ENCODE peak calls at places on chromosomes 11 and 22, in five cellular contexts. One of them, this sample, is unnamed.

GRCh38 chr22:31995807-31996206 is 47.3 kb upstream of the SLC5A1 start:
- DNase-seq in HL-60: no peak
- DNase-seq in tibial nerve: no peak
- DNase-seq in ovary: no peak
- DNase-seq in cardiac muscle cell: no peak
- DNase-seq in this sample: no peak

GRCh38 chr11:64769283-64769682 is 9.1 kb downstream of the SF1 start:
- DNase-seq in tibial nerve: no peak
- DNase-seq in cardiac muscle cell: no peak
- DNase-seq in HL-60: no peak
- DNase-seq in ovary: peak
- DNase-seq in this sample: no peak

GRCh38 chr11:14446701-14447169 is 52.9 kb downstream of the COPB1 start:
- DNase-seq in HL-60: no peak
- DNase-seq in tibial nerve: no peak
- DNase-seq in cardiac muscle cell: no peak
- DNase-seq in ovary: no peak
- DNase-seq in this sample: no peak

GRCh38 chr11:71373791-71374454 is 74.3 kb downstream of the DHCR7 start:
- DNase-seq in ovary: no peak
- DNase-seq in HL-60: peak
- DNase-seq in tibial nerve: no peak
- DNase-seq in cardiac muscle cell: no peak
- DNase-seq in this sample: no peak

GRCh38 chr22:27063381-27063780 is 406.0 kb downstream of the MIAT start:
- DNase-seq in ovary: no peak
- DNase-seq in HL-60: no peak
- DNase-seq in tibial nerve: no peak
- DNase-seq in cardiac muscle cell: no peak
- DNase-seq in this sample: no peak

GRCh38 chr11:76888989-76889388 is 28.3 kb downstream of the ACER3 start:
- DNase-seq in cardiac muscle cell: peak
- DNase-seq in HL-60: no peak
- DNase-seq in tibial nerve: no peak
- DNase-seq in ovary: no peak
- DNase-seq in this sample: no peak

GRCh38 chr11:122900803-122901202 is 18.2 kb downstream of the JHY start:
- DNase-seq in HL-60: no peak
- DNase-seq in cardiac muscle cell: no peak
- DNase-seq in tibial nerve: no peak
- DNase-seq in ovary: no peak
- DNase-seq in this sample: no peak

GRCh38 chr22:48476599-48476998 is 1351.1 kb downstream of the BRD1 start:
- DNase-seq in cardiac muscle cell: no peak
- DNase-seq in tibial nerve: no peak
- DNase-seq in ovary: no peak
- DNase-seq in HL-60: no peak
- DNase-seq in this sample: no peak

GRCh38 chr11:125407046-125407445 is 89.0 kb downstream of the FEZ1 start:
- DNase-seq in ovary: no peak
- DNase-seq in cardiac muscle cell: no peak
- DNase-seq in tibial nerve: no peak
- DNase-seq in HL-60: no peak
- DNase-seq in this sample: no peak

GRCh38 chr22:37169947-37170688 is 17.9 kb downstream of the C1QTNF6 start:
- DNase-seq in HL-60: no peak
- DNase-seq in ovary: no peak
- DNase-seq in tibial nerve: no peak
- DNase-seq in cardiac muscle cell: no peak
- DNase-seq in this sample: no peak

GRCh38 chr11:69294621-69295078 is 695 bp downstream of the MYEOV start:
- DNase-seq in tibial nerve: no peak
- DNase-seq in ovary: no peak
- DNase-seq in HL-60: no peak
- DNase-seq in cardiac muscle cell: no peak
- DNase-seq in this sample: no peak

GRCh38 chr11:121522043-121522941 is 69.5 kb upstream of the SORL1-AS1 start:
- DNase-seq in HL-60: no peak
- DNase-seq in ovary: no peak
- DNase-seq in tibial nerve: no peak
- DNase-seq in cardiac muscle cell: no peak
- DNase-seq in this sample: no peak

GRCh38 chr22:38435010-38435409 is 20.0 kb downstream of the KCNJ4 start:
- DNase-seq in ovary: no peak
- DNase-seq in tibial nerve: no peak
- DNase-seq in cardiac muscle cell: no peak
- DNase-seq in HL-60: no peak
- DNase-seq in this sample: no peak
- TF ChIP-seq CTCF in ovary: no peak
- TF ChIP-seq CTCF in tibial nerve: no peak
- TF ChIP-seq CTCF in cardiac muscle cell: no peak
- TF ChIP-seq CTCF in HL-60: no peak
- TF ChIP-seq CTCF in this sample: no peak

GRCh38 chr22:19496324-19496630 is 16.6 kb downstream of the CDC45 start:
- DNase-seq in HL-60: no peak
- DNase-seq in ovary: no peak
- DNase-seq in tibial nerve: no peak
- DNase-seq in cardiac muscle cell: no peak
- DNase-seq in this sample: no peak

GRCh38 chr22:19497245-19497644 is 17.5 kb downstream of the CDC45 start:
- DNase-seq in tibial nerve: no peak
- DNase-seq in ovary: no peak
- DNase-seq in HL-60: no peak
- DNase-seq in cardiac muscle cell: no peak
- DNase-seq in this sample: no peak

GRCh38 chr22:19494001-19494560 is 14.4 kb downstream of the CDC45 start:
- DNase-seq in HL-60: no peak
- DNase-seq in ovary: no peak
- DNase-seq in tibial nerve: no peak
- DNase-seq in cardiac muscle cell: no peak
- DNase-seq in this sample: no peak

GRCh38 chr22:19494676-19495173 is 15.0 kb downstream of the CDC45 start:
- DNase-seq in HL-60: no peak
- DNase-seq in ovary: no peak
- DNase-seq in tibial nerve: no peak
- DNase-seq in cardiac muscle cell: no peak
- DNase-seq in this sample: no peak

GRCh38 chr22:19495562-19496323 is 16.0 kb downstream of the CDC45 start:
- DNase-seq in cardiac muscle cell: no peak
- DNase-seq in ovary: no peak
- DNase-seq in HL-60: no peak
- DNase-seq in tibial nerve: no peak
- DNase-seq in this sample: peak
- TF ChIP-seq CTCF in cardiac muscle cell: peak
- TF ChIP-seq CTCF in ovary: no peak
- TF ChIP-seq CTCF in HL-60: no peak
- TF ChIP-seq CTCF in tibial nerve: no peak
- TF ChIP-seq CTCF in this sample: peak

GRCh38 chr11:32858731-32859130 is 29.0 kb downstream of the PRRG4 start:
- DNase-seq in tibial nerve: no peak
- DNase-seq in cardiac muscle cell: no peak
- DNase-seq in ovary: no peak
- DNase-seq in HL-60: no peak
- DNase-seq in this sample: no peak
- TF ChIP-seq CTCF in tibial nerve: no peak
- TF ChIP-seq CTCF in cardiac muscle cell: no peak
- TF ChIP-seq CTCF in ovary: no peak
- TF ChIP-seq CTCF in HL-60: no peak
- TF ChIP-seq CTCF in this sample: peak

GRCh38 chr11:61589961-61590360 is 9.1 kb upstream of the SYT7 start:
- DNase-seq in tibial nerve: no peak
- DNase-seq in ovary: no peak
- DNase-seq in cardiac muscle cell: no peak
- DNase-seq in HL-60: no peak
- DNase-seq in this sample: no peak

GRCh38 chr11:61585115-61585514 is 4.2 kb upstream of the SYT7 start:
- DNase-seq in HL-60: no peak
- DNase-seq in tibial nerve: no peak
- DNase-seq in cardiac muscle cell: no peak
- DNase-seq in ovary: no peak
- DNase-seq in this sample: no peak

GRCh38 chr11:61586792-61587430 is 6.0 kb upstream of the SYT7 start:
- DNase-seq in cardiac muscle cell: no peak
- DNase-seq in tibial nerve: no peak
- DNase-seq in HL-60: no peak
- DNase-seq in ovary: no peak
- DNase-seq in this sample: no peak

GRCh38 chr11:61587541-61587941 is 6.7 kb upstream of the SYT7 start:
- DNase-seq in ovary: peak
- DNase-seq in tibial nerve: no peak
- DNase-seq in HL-60: no peak
- DNase-seq in cardiac muscle cell: peak
- DNase-seq in this sample: peak

DNA sequence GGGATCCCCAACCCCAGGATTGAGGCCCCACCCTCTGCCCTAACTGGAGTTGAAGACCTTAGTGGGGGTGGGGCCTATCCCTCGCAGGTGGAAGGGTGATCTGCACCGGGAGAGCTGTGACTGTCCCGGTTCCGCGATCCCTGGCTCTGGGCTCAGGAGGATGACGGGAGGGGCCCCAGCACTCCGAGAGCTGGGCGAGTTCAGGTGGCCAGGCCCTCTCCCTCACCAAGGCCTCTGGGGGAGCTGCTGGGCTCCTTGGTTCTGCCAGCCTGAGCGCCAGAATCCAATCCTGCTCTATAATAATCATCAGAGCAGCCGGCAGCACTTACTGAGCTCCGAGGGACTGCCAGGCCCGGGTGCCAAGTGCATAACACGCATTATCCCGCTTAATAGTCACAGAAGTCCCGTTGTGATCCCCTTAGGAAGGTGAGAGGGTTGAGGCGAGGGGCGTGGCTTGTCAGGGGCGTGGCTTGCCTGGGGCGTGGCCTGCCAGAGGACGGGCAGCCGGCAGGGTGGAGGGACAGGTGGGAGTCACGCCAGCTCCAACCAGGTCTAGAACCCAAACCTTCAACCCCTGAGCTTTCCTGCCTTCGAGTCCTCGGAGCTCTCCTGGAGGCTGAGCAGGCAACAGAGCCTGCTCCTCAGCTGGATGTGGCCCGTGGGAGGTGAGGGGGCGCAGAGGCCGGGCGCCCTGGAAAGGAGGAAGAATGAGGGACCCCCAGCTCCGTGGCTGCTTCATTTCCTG is 7.2 kb upstream of the SYT7 start:
- DNase-seq in cardiac muscle cell: peak
- DNase-seq in tibial nerve: peak
- DNase-seq in ovary: peak
- DNase-seq in HL-60: no peak
- DNase-seq in this sample: peak
- TF ChIP-seq CTCF in cardiac muscle cell: peak
- TF ChIP-seq CTCF in tibial nerve: no peak
- TF ChIP-seq CTCF in ovary: no peak
- TF ChIP-seq CTCF in HL-60: no peak
- TF ChIP-seq CTCF in this sample: no peak

DNA sequence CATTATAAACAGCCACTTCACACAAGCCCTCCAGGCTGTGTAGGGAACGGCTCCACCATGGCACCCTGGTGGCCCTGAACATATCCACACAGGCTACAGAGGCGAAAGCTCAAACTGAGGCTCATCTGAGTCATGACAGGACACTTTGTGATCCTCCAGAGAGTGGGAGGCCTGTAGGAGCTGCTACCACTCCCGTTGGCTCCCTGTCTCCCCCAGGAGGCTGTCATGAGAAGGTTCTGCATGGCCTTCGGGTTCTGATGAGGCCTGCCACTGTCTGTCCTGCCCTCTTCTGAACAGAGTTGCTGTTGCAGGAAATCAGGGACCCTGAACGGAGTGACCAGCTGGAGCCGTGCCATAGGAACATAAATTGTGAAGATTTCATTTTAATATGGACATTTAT is 23.8 kb upstream of the ALDH3B2 start:
- DNase-seq in tibial nerve: no peak
- DNase-seq in HL-60: no peak
- DNase-seq in ovary: no peak
- DNase-seq in cardiac muscle cell: no peak
- DNase-seq in this sample: no peak
- TF ChIP-seq CTCF in tibial nerve: no peak
- TF ChIP-seq CTCF in HL-60: no peak
- TF ChIP-seq CTCF in ovary: no peak
- TF ChIP-seq CTCF in cardiac muscle cell: no peak
- TF ChIP-seq CTCF in this sample: no peak

GRCh38 chr11:9530020-9530628 is 43.3 kb upstream of the WEE1 start:
- DNase-seq in cardiac muscle cell: peak
- DNase-seq in ovary: no peak
- DNase-seq in HL-60: no peak
- DNase-seq in tibial nerve: no peak
- DNase-seq in this sample: no peak
- TF ChIP-seq CTCF in cardiac muscle cell: no peak
- TF ChIP-seq CTCF in ovary: no peak
- TF ChIP-seq CTCF in HL-60: no peak
- TF ChIP-seq CTCF in tibial nerve: no peak
- TF ChIP-seq CTCF in this sample: no peak

GRCh38 chr11:134797411-134798089 is 385.5 kb upstream of the B3GAT1 start:
- DNase-seq in cardiac muscle cell: no peak
- DNase-seq in ovary: no peak
- DNase-seq in tibial nerve: no peak
- DNase-seq in HL-60: no peak
- DNase-seq in this sample: no peak
- TF ChIP-seq CTCF in cardiac muscle cell: no peak
- TF ChIP-seq CTCF in ovary: no peak
- TF ChIP-seq CTCF in tibial nerve: no peak
- TF ChIP-seq CTCF in HL-60: no peak
- TF ChIP-seq CTCF in this sample: no peak

GRCh38 chr11:101844608-101845007 is 70.2 kb upstream of the CEP126 start:
- DNase-seq in tibial nerve: no peak
- DNase-seq in cardiac muscle cell: no peak
- DNase-seq in ovary: no peak
- DNase-seq in HL-60: no peak
- DNase-seq in this sample: no peak

GRCh38 chr11:101848262-101848661 is 66.5 kb upstream of the CEP126 start:
- DNase-seq in tibial nerve: peak
- DNase-seq in HL-60: no peak
- DNase-seq in cardiac muscle cell: peak
- DNase-seq in ovary: no peak
- DNase-seq in this sample: no peak
- TF ChIP-seq CTCF in tibial nerve: no peak
- TF ChIP-seq CTCF in HL-60: no peak
- TF ChIP-seq CTCF in cardiac muscle cell: peak
- TF ChIP-seq CTCF in ovary: peak
- TF ChIP-seq CTCF in this sample: peak

DNA sequence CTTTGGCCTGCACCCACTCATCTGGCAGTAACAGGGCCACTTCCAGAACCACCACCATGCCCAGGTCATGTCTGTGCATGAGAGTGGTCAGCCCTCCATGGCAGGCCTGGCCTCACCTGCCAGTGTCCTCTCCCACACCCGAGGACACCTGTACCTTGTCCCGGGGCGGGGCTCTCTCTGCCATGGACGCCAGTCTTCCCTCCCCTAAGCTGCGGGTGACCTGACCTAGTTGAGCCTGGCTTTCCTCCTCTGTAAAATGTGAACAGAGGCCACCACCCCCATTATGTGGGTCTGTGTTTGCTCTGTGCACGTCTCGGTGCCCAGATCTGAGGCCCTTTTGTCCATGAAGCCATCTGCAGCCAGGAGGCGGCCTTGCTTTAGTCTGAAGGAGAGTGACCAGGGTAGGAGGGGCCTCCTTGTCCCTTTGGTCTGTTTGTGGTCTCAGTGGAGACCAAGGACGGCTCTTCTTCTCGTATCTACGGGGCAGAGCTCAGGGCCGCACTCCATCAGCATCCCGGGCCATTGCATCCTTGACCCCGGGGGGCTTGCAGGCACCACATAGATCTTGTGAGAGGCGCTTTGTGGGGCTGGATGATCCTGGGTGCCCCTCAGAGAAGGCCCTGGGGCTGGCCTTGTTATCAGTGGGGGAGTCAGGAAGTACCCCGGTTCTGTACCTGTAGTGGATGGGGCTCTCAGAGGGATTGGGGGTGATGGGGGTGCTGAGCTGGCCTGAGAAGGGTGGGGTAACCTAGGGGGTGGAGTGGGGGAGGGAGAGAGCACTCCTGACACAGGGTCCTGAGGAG is 121.6 kb downstream of the KCNQ1 start:
- DNase-seq in ovary: peak
- DNase-seq in cardiac muscle cell: peak
- DNase-seq in HL-60: no peak
- DNase-seq in tibial nerve: no peak
- DNase-seq in this sample: no peak
- TF ChIP-seq CTCF in ovary: no peak
- TF ChIP-seq CTCF in cardiac muscle cell: no peak
- TF ChIP-seq CTCF in HL-60: no peak
- TF ChIP-seq CTCF in tibial nerve: no peak
- TF ChIP-seq CTCF in this sample: no peak

This sample was measured in endothelial cell.